ENCODE peak calls at places on chromosomes 16 and 17, in nine cellular contexts. One of them, this sample, is unnamed.

GRCh38 chr17:39711851-39712250 is 12.0 kb downstream of the ERBB2 start:
- DNase-seq in mucosa of descending colon: peak; percentile 27
- DNase-seq in RWPE2: no peak
- DNase-seq in right atrium auricular region: no peak
- DNase-seq in heart right ventricle: no peak
- DNase-seq in ascending aorta: no peak
- DNase-seq in endodermal cell: no peak
- DNase-seq in adrenal gland: no peak
- DNase-seq in colonic mucosa: no peak
- DNase-seq in this sample: no peak

GRCh38 chr16:12637002-12637401 is 166.7 kb downstream of the CPPED1 start:
- DNase-seq in mucosa of descending colon: no peak
- DNase-seq in RWPE2: no peak
- DNase-seq in right atrium auricular region: no peak
- DNase-seq in heart right ventricle: no peak
- DNase-seq in ascending aorta: no peak
- DNase-seq in endodermal cell: peak; percentile 85
- DNase-seq in adrenal gland: no peak
- DNase-seq in colonic mucosa: no peak
- DNase-seq in this sample: no peak

GRCh38 chr16:85667841-85668413 is 20.8 kb downstream of the GINS2 start:
- DNase-seq in mucosa of descending colon: no peak
- DNase-seq in RWPE2: peak; percentile 57
- DNase-seq in right atrium auricular region: no peak
- DNase-seq in heart right ventricle: no peak
- DNase-seq in ascending aorta: no peak
- DNase-seq in endodermal cell: no peak
- DNase-seq in adrenal gland: no peak
- DNase-seq in colonic mucosa: no peak
- DNase-seq in this sample: no peak

GRCh38 chr16:26454102-26454501 is 612.6 kb upstream of the C16orf82 start:
- DNase-seq in mucosa of descending colon: no peak
- DNase-seq in RWPE2: no peak
- DNase-seq in right atrium auricular region: no peak
- DNase-seq in heart right ventricle: no peak
- DNase-seq in ascending aorta: no peak
- DNase-seq in endodermal cell: no peak
- DNase-seq in adrenal gland: no peak
- DNase-seq in colonic mucosa: no peak
- DNase-seq in this sample: peak; percentile 37

GRCh38 chr16:13708361-13708760 is 211.6 kb upstream of the ERCC4 start:
- DNase-seq in mucosa of descending colon: no peak
- DNase-seq in RWPE2: no peak
- DNase-seq in right atrium auricular region: no peak
- DNase-seq in heart right ventricle: no peak
- DNase-seq in ascending aorta: no peak
- DNase-seq in endodermal cell: no peak
- DNase-seq in adrenal gland: no peak
- DNase-seq in colonic mucosa: no peak
- DNase-seq in this sample: no peak

GRCh38 chr17:19013226-19013625 is 8.7 kb upstream of the FAM83G start:
- DNase-seq in mucosa of descending colon: peak; percentile 45
- DNase-seq in RWPE2: no peak
- DNase-seq in right atrium auricular region: no peak
- DNase-seq in heart right ventricle: no peak
- DNase-seq in ascending aorta: no peak
- DNase-seq in endodermal cell: no peak
- DNase-seq in adrenal gland: no peak
- DNase-seq in colonic mucosa: no peak
- DNase-seq in this sample: no peak

GRCh38 chr16:9645911-9646310 is 536.3 kb downstream of the GRIN2A start:
- DNase-seq in mucosa of descending colon: no peak
- DNase-seq in RWPE2: no peak
- DNase-seq in right atrium auricular region: no peak
- DNase-seq in heart right ventricle: no peak
- DNase-seq in ascending aorta: no peak
- DNase-seq in endodermal cell: no peak
- DNase-seq in adrenal gland: no peak
- DNase-seq in colonic mucosa: no peak
- DNase-seq in this sample: no peak

GRCh38 chr16:71249399-71249798 is 18.9 kb upstream of the HYDIN start:
- DNase-seq in mucosa of descending colon: no peak
- DNase-seq in RWPE2: no peak
- DNase-seq in right atrium auricular region: no peak
- DNase-seq in heart right ventricle: no peak
- DNase-seq in ascending aorta: no peak
- DNase-seq in endodermal cell: peak; percentile 70
- DNase-seq in adrenal gland: no peak
- DNase-seq in colonic mucosa: no peak
- DNase-seq in this sample: no peak

GRCh38 chr16:66326995-66327513 is 39.4 kb upstream of the CDH5 start:
- DNase-seq in mucosa of descending colon: no peak
- DNase-seq in RWPE2: no peak
- DNase-seq in right atrium auricular region: no peak
- DNase-seq in heart right ventricle: no peak
- DNase-seq in ascending aorta: no peak
- DNase-seq in endodermal cell: peak; percentile 67
- DNase-seq in adrenal gland: no peak
- DNase-seq in colonic mucosa: peak; percentile 49
- DNase-seq in this sample: no peak

GRCh38 chr17:1137465-1137894 is 42.3 kb downstream of the ABR start:
- DNase-seq in mucosa of descending colon: no peak
- DNase-seq in RWPE2: peak; percentile 80
- DNase-seq in right atrium auricular region: no peak
- DNase-seq in heart right ventricle: peak; percentile 36
- DNase-seq in ascending aorta: no peak
- DNase-seq in endodermal cell: peak; percentile 76
- DNase-seq in adrenal gland: no peak
- DNase-seq in colonic mucosa: peak; percentile 80
- DNase-seq in this sample: no peak

GRCh38 chr17:42119301-42119700 is 1.9 kb downstream of the KAT2A start:
- DNase-seq in mucosa of descending colon: no peak
- DNase-seq in RWPE2: no peak
- DNase-seq in right atrium auricular region: no peak
- DNase-seq in heart right ventricle: no peak
- DNase-seq in ascending aorta: no peak
- DNase-seq in endodermal cell: no peak
- DNase-seq in adrenal gland: no peak
- DNase-seq in colonic mucosa: no peak
- DNase-seq in this sample: no peak

GRCh38 chr17:64657610-64658125 is 4.4 kb downstream of the SMURF2 start:
- DNase-seq in mucosa of descending colon: no peak
- DNase-seq in RWPE2: no peak
- DNase-seq in right atrium auricular region: no peak
- DNase-seq in heart right ventricle: no peak
- DNase-seq in ascending aorta: no peak
- DNase-seq in endodermal cell: no peak
- DNase-seq in adrenal gland: no peak
- DNase-seq in colonic mucosa: no peak
- DNase-seq in this sample: peak; percentile 52
- H3K4me1 ChIP-seq in mucosa of descending colon: peaks cover 12% of the 10 kb centered on the region
- H3K4me1 ChIP-seq in RWPE2: peaks cover 34% of the 10 kb centered on the region
- H3K4me1 ChIP-seq in right atrium auricular region: no peaks in the 10 kb centered on the region
- H3K4me1 ChIP-seq in heart right ventricle: peaks cover 10% of the 10 kb centered on the region
- H3K4me1 ChIP-seq in ascending aorta: peaks cover 2% of the 10 kb centered on the region
- H3K4me1 ChIP-seq in endodermal cell: no peaks in the 10 kb centered on the region
- H3K4me1 ChIP-seq in adrenal gland: peaks cover 24% of the 10 kb centered on the region
- H3K4me1 ChIP-seq in colonic mucosa: no peaks in the 10 kb centered on the region
- H3K4me1 ChIP-seq in this sample: peaks cover 40% of the 10 kb centered on the region

GRCh38 chr16:4213721-4214120 is 28.2 kb downstream of the SRL start:
- DNase-seq in mucosa of descending colon: no peak
- DNase-seq in RWPE2: no peak
- DNase-seq in right atrium auricular region: no peak
- DNase-seq in heart right ventricle: no peak
- DNase-seq in ascending aorta: no peak
- DNase-seq in endodermal cell: no peak
- DNase-seq in adrenal gland: no peak
- DNase-seq in colonic mucosa: peak; percentile 64
- DNase-seq in this sample: peak; percentile 37
- H3K4me1 ChIP-seq in mucosa of descending colon: peaks cover 8% of the 10 kb centered on the region
- H3K4me1 ChIP-seq in RWPE2: peaks cover 10% of the 10 kb centered on the region
- H3K4me1 ChIP-seq in right atrium auricular region: no peaks in the 10 kb centered on the region
- H3K4me1 ChIP-seq in heart right ventricle: peaks cover 50% of the 10 kb centered on the region
- H3K4me1 ChIP-seq in ascending aorta: peaks cover 12% of the 10 kb centered on the region
- H3K4me1 ChIP-seq in endodermal cell: peaks cover 8% of the 10 kb centered on the region
- H3K4me1 ChIP-seq in adrenal gland: peaks cover 18% of the 10 kb centered on the region
- H3K4me1 ChIP-seq in colonic mucosa: no peaks in the 10 kb centered on the region
- H3K4me1 ChIP-seq in this sample: peaks cover 27% of the 10 kb centered on the region

DNA sequence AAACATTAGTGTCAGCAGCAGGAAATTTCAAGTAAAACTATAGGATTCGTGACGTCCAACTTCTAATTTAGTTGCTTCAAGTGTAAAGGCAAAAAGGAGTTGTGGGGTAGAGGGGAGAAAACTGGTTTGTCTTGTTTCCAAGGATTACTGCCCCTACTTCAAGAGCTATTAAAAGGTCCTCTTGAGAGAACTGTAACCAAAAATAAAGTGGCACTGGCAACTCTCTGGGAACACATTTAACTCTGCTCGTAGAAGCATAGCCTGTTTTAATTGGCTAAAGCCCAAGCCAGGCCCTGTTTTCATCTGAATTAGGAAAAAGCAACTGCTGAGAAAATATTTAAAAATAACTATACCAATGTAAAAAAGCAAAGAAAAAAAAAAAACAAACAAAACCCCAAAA is 51.8 kb upstream of the AKAP1 start:
- DNase-seq in mucosa of descending colon: no peak
- DNase-seq in RWPE2: no peak
- DNase-seq in right atrium auricular region: no peak
- DNase-seq in heart right ventricle: peak; percentile 61
- DNase-seq in ascending aorta: no peak
- DNase-seq in endodermal cell: no peak
- DNase-seq in adrenal gland: no peak
- DNase-seq in colonic mucosa: peak; percentile 57
- DNase-seq in this sample: no peak
- H3K4me1 ChIP-seq in mucosa of descending colon: peaks cover 47% of the 10 kb centered on the region
- H3K4me1 ChIP-seq in RWPE2: peaks cover 6% of the 10 kb centered on the region
- H3K4me1 ChIP-seq in right atrium auricular region: no peaks in the 10 kb centered on the region
- H3K4me1 ChIP-seq in heart right ventricle: peaks cover 11% of the 10 kb centered on the region
- H3K4me1 ChIP-seq in ascending aorta: peaks cover 8% of the 10 kb centered on the region
- H3K4me1 ChIP-seq in endodermal cell: no peaks in the 10 kb centered on the region
- H3K4me1 ChIP-seq in adrenal gland: no peaks in the 10 kb centered on the region
- H3K4me1 ChIP-seq in colonic mucosa: peaks cover 13% of the 10 kb centered on the region
- H3K4me1 ChIP-seq in this sample: no peaks in the 10 kb centered on the region

GRCh38 chr17:50802609-50803571 is 32.5 kb upstream of the WFIKKN2 start:
- DNase-seq in mucosa of descending colon: no peak
- DNase-seq in RWPE2: no peak
- DNase-seq in right atrium auricular region: no peak
- DNase-seq in heart right ventricle: no peak
- DNase-seq in ascending aorta: no peak
- DNase-seq in endodermal cell: no peak
- DNase-seq in adrenal gland: no peak
- DNase-seq in colonic mucosa: no peak
- DNase-seq in this sample: no peak
- H3K4me1 ChIP-seq in mucosa of descending colon: no peaks in the 10 kb centered on the region
- H3K4me1 ChIP-seq in RWPE2: peaks cover 18% of the 10 kb centered on the region
- H3K4me1 ChIP-seq in right atrium auricular region: no peaks in the 10 kb centered on the region
- H3K4me1 ChIP-seq in heart right ventricle: no peaks in the 10 kb centered on the region
- H3K4me1 ChIP-seq in ascending aorta: no peaks in the 10 kb centered on the region
- H3K4me1 ChIP-seq in endodermal cell: peaks cover 5% of the 10 kb centered on the region
- H3K4me1 ChIP-seq in adrenal gland: no peaks in the 10 kb centered on the region
- H3K4me1 ChIP-seq in colonic mucosa: no peaks in the 10 kb centered on the region
- H3K4me1 ChIP-seq in this sample: no peaks in the 10 kb centered on the region

DNA sequence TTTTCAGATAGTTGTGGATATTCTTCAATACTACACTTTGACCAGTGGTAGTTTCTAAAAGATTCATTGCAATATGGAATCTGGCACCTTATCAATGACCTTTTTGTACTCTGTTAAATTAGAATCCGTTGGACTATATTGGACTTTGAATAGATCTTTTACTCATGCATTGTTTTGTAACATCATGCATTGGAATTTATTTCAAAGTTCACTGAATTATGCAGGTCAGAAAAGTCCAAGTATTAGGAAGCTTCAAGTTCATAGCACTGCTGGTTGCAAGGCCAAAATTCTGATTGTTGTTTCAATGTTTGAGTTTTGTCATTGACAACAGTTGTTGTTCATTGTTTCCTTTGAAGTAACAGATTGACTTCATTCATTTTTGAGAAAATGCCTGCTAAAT is 7.9 kb upstream of the DHRS11 start:
- DNase-seq in mucosa of descending colon: no peak
- DNase-seq in RWPE2: no peak
- DNase-seq in right atrium auricular region: no peak
- DNase-seq in heart right ventricle: no peak
- DNase-seq in ascending aorta: no peak
- DNase-seq in endodermal cell: no peak
- DNase-seq in adrenal gland: no peak
- DNase-seq in colonic mucosa: no peak
- DNase-seq in this sample: no peak
- H3K4me1 ChIP-seq in mucosa of descending colon: no peaks in the 10 kb centered on the region
- H3K4me1 ChIP-seq in RWPE2: no peaks in the 10 kb centered on the region
- H3K4me1 ChIP-seq in right atrium auricular region: no peaks in the 10 kb centered on the region
- H3K4me1 ChIP-seq in heart right ventricle: no peaks in the 10 kb centered on the region
- H3K4me1 ChIP-seq in ascending aorta: no peaks in the 10 kb centered on the region
- H3K4me1 ChIP-seq in endodermal cell: no peaks in the 10 kb centered on the region
- H3K4me1 ChIP-seq in adrenal gland: no peaks in the 10 kb centered on the region
- H3K4me1 ChIP-seq in colonic mucosa: no peaks in the 10 kb centered on the region
- H3K4me1 ChIP-seq in this sample: peaks cover 5% of the 10 kb centered on the region

GRCh38 chr16:49639739-49640388 is 216.0 kb downstream of the ZNF423 start:
- DNase-seq in mucosa of descending colon: no peak
- DNase-seq in RWPE2: no peak
- DNase-seq in right atrium auricular region: no peak
- DNase-seq in heart right ventricle: peak; percentile 75
- DNase-seq in ascending aorta: no peak
- DNase-seq in endodermal cell: peak; percentile 64
- DNase-seq in adrenal gland: no peak
- DNase-seq in colonic mucosa: peak; percentile 28
- DNase-seq in this sample: no peak

GRCh38 chr16:49638696-49639629 is 216.9 kb downstream of the ZNF423 start:
- DNase-seq in mucosa of descending colon: no peak
- DNase-seq in RWPE2: no peak
- DNase-seq in right atrium auricular region: no peak
- DNase-seq in heart right ventricle: peak; percentile 46
- DNase-seq in ascending aorta: no peak
- DNase-seq in endodermal cell: peak; percentile 41
- DNase-seq in adrenal gland: no peak
- DNase-seq in colonic mucosa: no peak
- DNase-seq in this sample: no peak

GRCh38 chr16:49637511-49637910 is 218.4 kb downstream of the ZNF423 start:
- DNase-seq in mucosa of descending colon: no peak
- DNase-seq in RWPE2: no peak
- DNase-seq in right atrium auricular region: no peak
- DNase-seq in heart right ventricle: no peak
- DNase-seq in ascending aorta: no peak
- DNase-seq in endodermal cell: no peak
- DNase-seq in adrenal gland: no peak
- DNase-seq in colonic mucosa: no peak
- DNase-seq in this sample: no peak

GRCh38 chr16:49636608-49637007 is 219.3 kb downstream of the ZNF423 start:
- DNase-seq in mucosa of descending colon: no peak
- DNase-seq in RWPE2: no peak
- DNase-seq in right atrium auricular region: no peak
- DNase-seq in heart right ventricle: no peak
- DNase-seq in ascending aorta: no peak
- DNase-seq in endodermal cell: no peak
- DNase-seq in adrenal gland: no peak
- DNase-seq in colonic mucosa: no peak
- DNase-seq in this sample: no peak

GRCh38 chr16:49637933-49638695 is 217.8 kb downstream of the ZNF423 start:
- DNase-seq in mucosa of descending colon: no peak
- DNase-seq in RWPE2: no peak
- DNase-seq in right atrium auricular region: no peak
- DNase-seq in heart right ventricle: no peak
- DNase-seq in ascending aorta: no peak
- DNase-seq in endodermal cell: peak; percentile 41
- DNase-seq in adrenal gland: no peak
- DNase-seq in colonic mucosa: no peak
- DNase-seq in this sample: no peak
- H3K4me1 ChIP-seq in mucosa of descending colon: no peaks in the 10 kb centered on the region
- H3K4me1 ChIP-seq in RWPE2: no peaks in the 10 kb centered on the region
- H3K4me1 ChIP-seq in right atrium auricular region: no peaks in the 10 kb centered on the region
- H3K4me1 ChIP-seq in heart right ventricle: peaks cover 33% of the 10 kb centered on the region
- H3K4me1 ChIP-seq in ascending aorta: peaks cover 4% of the 10 kb centered on the region
- H3K4me1 ChIP-seq in endodermal cell: peaks cover 12% of the 10 kb centered on the region
- H3K4me1 ChIP-seq in adrenal gland: peaks cover 8% of the 10 kb centered on the region
- H3K4me1 ChIP-seq in colonic mucosa: no peaks in the 10 kb centered on the region
- H3K4me1 ChIP-seq in this sample: peaks cover 2% of the 10 kb centered on the region